ENCODE peak calls at places on chromosomes 4 and X, in four cellular contexts. V is tibial nerve, Y is right atrium auricular region, C is AG04450. O is an unnamed sample.
A peak's percentile ranks its signal among the peaks of the same experiment; 100 is the strongest.

GRCh38 chr4:76977731-76978350 is 28.3 kb downstream of the SEPTIN11 start:
- DNase-seq in V (no peak), C (peak; percentile 50), Y (no peak), O (peak; percentile 61)

GRCh38 chr4:107824367-107825071 is at the start of gene SGMS2:
- DNase-seq in C (peak; percentile 54), V (peak; percentile 80), Y (peak; percentile 94), O (peak; percentile 99)

GRCh38 chrX:39171686-39172085 is 370.4 kb downstream of the MID1IP1 start:
- DNase-seq in C (no peak), Y (no peak), V (no peak), O (no peak)

GRCh38 chr4:152594981-152595916 is 59.4 kb upstream of the FBXW7 start:
- DNase-seq in V (no peak), Y (no peak), C (no peak), O (peak; percentile 59)

GRCh38 chr4:25484243-25484721 is 107.2 kb downstream of the ANAPC4 start:
- DNase-seq in Y (no peak), C (no peak), V (no peak), O (peak; percentile 80)

GRCh38 chr4:120155287-120155686 is 88.6 kb upstream of the MAD2L1 start:
- DNase-seq in V (no peak), C (no peak), Y (no peak), O (peak; percentile 17)

GRCh38 chr4:161403781-161404180 is 760.0 kb downstream of the FSTL5 start:
- DNase-seq in Y (no peak), C (no peak), V (no peak), O (no peak)

GRCh38 chr4:89486042-89486441 is 178.4 kb upstream of the GPRIN3 start:
- DNase-seq in Y (no peak), C (no peak), V (no peak), O (peak; percentile 28)

GRCh38 chrX:56026816-56027215 is 205.3 kb upstream of the KLF8 start:
- DNase-seq in V (no peak), Y (no peak), C (no peak), O (no peak)

GRCh38 chr4:6476893-6477292 is 4.5 kb upstream of the PPP2R2C start:
- DNase-seq in Y (peak; percentile 21), V (no peak), C (no peak), O (no peak)

GRCh38 chr4:117868201-117868600 is 166.1 kb upstream of the NDST3 start:
- DNase-seq in C (no peak), V (no peak), Y (no peak), O (no peak)

GRCh38 chr4:20431422-20432014 is 179.8 kb downstream of the SLIT2 start:
- DNase-seq in Y (no peak), C (no peak), V (no peak), O (no peak)

GRCh38 chr4:41784191-41784979 is 35.9 kb upstream of the PHOX2B start:
- DNase-seq in C (no peak), V (no peak), Y (no peak), O (no peak)

GRCh38 chr4:25856756-25857155 is 6.0 kb downstream of the SEL1L3 start:
- DNase-seq in C (no peak), Y (no peak), V (no peak), O (no peak)

GRCh38 chrX:23008431-23009099 is 8.8 kb downstream of the DDX53 start:
- DNase-seq in Y (no peak), V (no peak), C (no peak), O (peak; percentile 41)

GRCh38 chrX:28966335-28966734 is 379.1 kb downstream of the IL1RAPL1 start:
- DNase-seq in V (no peak), C (no peak), Y (no peak), O (no peak)

GRCh38 chrX:3145716-3146115 is 104.4 kb downstream of the ARSF start:
- DNase-seq in C (no peak), Y (no peak), V (no peak), O (no peak)
- H3K4me3 ChIP-seq in C (no peak overlapping the region), Y (no peak overlapping the region), V (no peak overlapping the region), O (no peak overlapping the region)

DNA sequence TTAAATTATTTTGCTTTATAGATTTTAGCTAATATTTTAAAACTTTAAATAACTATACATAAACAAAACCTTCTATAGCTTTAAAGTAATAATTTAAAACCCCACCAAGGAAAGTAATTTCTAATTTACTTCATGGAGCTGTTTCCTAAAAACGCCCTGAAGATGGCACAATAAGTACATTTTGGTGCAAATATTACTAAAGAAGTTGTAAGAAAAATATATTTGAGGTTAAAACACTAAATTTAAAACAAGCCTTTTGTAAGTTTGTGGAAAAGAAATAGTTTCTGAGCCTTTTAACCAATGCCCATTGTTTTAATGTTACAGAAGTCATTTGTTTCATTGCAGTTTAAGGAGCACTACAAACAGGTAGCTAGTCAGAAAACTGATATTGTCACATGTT is 137.4 kb upstream of the AGA start:
- DNase-seq in C (no peak), V (no peak), Y (no peak), O (no peak)
- TF ChIP-seq CTCF in C (peak; percentile 37), V (no peak), Y (peak; percentile 35), O (peak; percentile 21)

DNA sequence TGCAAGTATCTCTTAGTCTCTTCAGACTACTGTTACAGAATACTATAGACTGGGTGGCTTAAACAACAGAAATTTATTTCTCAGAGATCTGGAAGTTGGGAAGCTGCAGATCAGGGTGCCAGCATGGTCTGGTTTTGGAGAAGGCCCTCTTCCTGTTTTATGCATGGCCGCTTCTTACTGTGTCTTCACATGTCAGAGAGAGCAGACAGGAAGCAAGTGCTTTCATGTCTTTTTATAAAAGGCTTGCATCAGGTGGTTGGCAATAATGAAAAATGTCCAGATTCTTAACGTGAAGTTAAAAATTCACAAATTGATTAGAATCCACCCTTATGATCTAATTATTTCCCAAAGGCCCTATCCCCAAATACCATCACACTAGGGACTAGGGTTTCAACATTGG is 284.9 kb downstream of the RPA4 start:
- DNase-seq in C (no peak), Y (no peak), V (no peak), O (no peak)
- H3K4me3 ChIP-seq in C (no peak overlapping the region), Y (no peak overlapping the region), V (no peak overlapping the region), O (no peak overlapping the region)

DNA sequence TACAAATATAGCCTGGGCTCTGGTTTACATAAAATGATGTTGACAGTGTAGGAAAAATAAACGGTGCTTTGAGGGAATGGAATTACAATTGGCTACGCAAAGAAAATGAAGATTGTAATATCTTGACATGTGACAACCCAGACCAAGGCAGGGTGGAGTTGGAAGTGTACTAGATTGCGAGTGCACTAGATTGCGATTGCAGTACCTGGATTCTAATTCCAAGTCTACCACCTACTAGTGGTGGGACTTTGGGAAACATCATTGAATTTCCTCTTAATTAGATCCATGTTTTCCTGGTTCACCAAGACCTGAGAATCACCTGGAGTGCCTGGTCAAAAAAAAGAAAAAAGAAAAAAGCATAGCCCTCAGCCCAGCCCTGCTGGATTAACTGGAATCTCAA is 18.6 kb downstream of the EGF start:
- DNase-seq in Y (no peak), C (no peak), V (no peak), O (no peak)
- TF ChIP-seq CTCF in Y (no peak), C (no peak), V (no peak), O (no peak)